ENCODE peak calls at places on chromosome 21, in four cellular contexts. L, S, P and M are unnamed samples.

GRCh38 chr21:29376556-29376955 is 77.8 kb downstream of the BACH1 start:
- DNase-seq in S (peak), P (no peak), L (no peak), M (peak)

GRCh38 chr21:36260030-36260787 is 59.8 kb upstream of the MORC3 start:
- DNase-seq in P (peak), L (peak), S (peak), M (peak)

GRCh38 chr21:39048064-39048463 is 135.2 kb downstream of the PSMG1 start:
- DNase-seq in S (no peak), L (peak), P (no peak), M (peak)

GRCh38 chr21:39676054-39676771 is 63.5 kb downstream of the B3GALT5 start:
- DNase-seq in S (no peak), L (no peak), P (peak), M (no peak)

GRCh38 chr21:42474043-42474831 is 21.8 kb downstream of the RSPH1 start:
- DNase-seq in L (no peak), P (no peak), S (no peak), M (peak)

GRCh38 chr21:31798842-31799691 is 67.1 kb upstream of the SCAF4 start:
- DNase-seq in L (peak), P (no peak), S (no peak), M (no peak)

GRCh38 chr21:32515869-32516268 is 69.5 kb downstream of the TCP10L start:
- DNase-seq in L (peak), P (no peak), S (no peak), M (peak)

GRCh38 chr21:38675450-38675849 is 130.3 kb upstream of the ETS2 start:
- DNase-seq in S (no peak), P (no peak), L (no peak), M (no peak)

GRCh38 chr21:26719750-26720149 is 125.5 kb downstream of the ADAMTS1 start:
- DNase-seq in L (no peak), S (no peak), P (no peak), M (no peak)

GRCh38 chr21:38310619-38311018 is 53.8 kb downstream of the KCNJ15 start:
- DNase-seq in P (no peak), L (peak), S (no peak), M (no peak)

GRCh38 chr21:16082038-16082816 is 352.4 kb downstream of the USP25 start:
- DNase-seq in P (no peak), S (no peak), L (peak), M (peak)
- TF ChIP-seq FOS in P (no peak), S (no peak), L (no peak), M (no peak)

DNA sequence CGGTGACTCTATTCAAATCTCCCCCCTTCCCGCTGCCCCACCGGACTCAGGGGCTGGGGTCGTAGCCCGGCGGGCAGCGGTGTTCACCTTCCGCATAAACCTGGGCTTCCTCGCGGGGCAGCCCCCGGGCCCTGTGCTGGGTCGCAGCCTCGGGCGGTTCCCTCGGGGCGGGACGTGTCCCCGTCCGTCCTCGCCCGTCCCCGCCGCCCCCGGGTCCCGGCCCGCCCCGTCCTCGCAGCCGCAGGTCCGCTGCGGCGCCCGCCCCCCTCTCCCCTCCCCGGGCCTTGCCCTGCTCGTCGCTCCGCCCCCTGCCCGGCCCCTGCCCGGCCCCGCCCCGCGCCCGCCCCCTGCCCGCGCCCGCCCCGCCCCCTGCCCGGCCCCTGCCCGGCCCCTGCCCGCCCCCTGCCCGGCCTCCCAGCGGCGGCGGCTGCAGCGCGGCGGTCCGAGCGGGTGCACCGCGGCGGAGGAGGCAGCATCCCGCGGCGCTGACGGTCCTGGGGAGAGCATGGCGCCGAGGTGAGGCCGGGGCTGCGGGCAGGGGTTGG is at the start of gene COL18A1:
- DNase-seq in S (peak), L (peak), P (no peak), M (peak)
- TF ChIP-seq FOS in S (no peak), L (no peak), P (no peak), M (no peak)

DNA sequence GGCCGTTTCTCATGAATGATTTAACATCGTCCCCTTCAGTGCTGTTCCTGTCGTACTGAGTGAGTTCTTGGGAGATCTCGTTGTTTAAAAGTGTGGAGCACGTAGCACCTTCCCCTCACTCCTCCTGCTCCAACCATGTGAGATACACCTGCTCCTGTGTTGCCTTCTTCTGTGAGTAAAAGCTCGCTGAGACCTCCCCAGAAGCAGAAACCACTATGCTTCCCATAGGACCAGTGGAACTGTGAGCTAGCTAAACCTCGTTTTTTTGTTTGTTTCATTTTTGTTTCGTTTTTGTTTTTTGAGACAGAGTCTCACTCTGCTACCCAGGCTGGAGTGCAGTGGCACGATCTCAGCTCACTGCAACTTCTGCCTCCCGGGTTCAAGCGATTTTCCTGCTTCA is 198.6 kb downstream of the NCAM2 start:
- DNase-seq in L (no peak), S (no peak), P (no peak), M (no peak)
- TF ChIP-seq FOS in L (no peak), S (no peak), P (no peak), M (no peak)

DNA sequence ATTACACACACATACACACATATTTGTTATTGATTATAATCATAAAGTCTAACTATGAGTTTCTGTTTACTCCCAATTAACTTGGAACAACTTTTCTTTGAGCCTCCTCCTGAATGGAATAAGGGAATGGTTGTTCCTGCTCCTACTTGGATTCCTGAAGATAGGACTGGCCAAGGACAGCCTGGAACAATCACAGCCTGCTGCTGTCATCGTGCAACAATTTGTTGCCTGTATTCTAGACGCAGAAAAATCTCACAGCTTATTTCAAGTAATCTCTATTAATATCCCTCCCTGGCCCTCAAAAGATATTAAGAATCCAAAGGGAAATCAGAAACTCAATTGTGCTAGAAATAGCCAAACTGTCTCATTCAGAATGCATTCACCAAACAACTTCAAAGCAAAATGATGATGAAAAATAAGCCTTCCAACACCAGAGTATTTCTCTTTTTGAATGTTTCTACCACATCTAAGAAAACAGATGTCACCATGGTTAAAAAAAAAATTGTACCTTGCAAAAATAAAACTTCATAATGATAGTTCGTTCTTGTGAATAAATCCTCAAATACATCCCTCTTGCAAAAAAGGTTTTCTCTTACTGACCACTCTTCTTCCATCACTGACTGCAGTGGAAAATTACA is 30.9 kb downstream of the RCAN1 start:
- DNase-seq in P (no peak), L (no peak), S (no peak), M (no peak)
- TF ChIP-seq FOS in P (no peak), L (no peak), S (no peak), M (no peak)